ENCODE peak calls at places on chromosomes 7 and 10, in ten cellular contexts. R is thoracic aorta; C is activated T-cell treated with anti-CD3 and anti-CD28 coated beads, Interleukin-2, amount 50 U/mL, for 24 hours; U is immature natural killer cell; F is stomach; X is cardiac fibroblast; K is nephron progenitor cell; L is stimulated activated CD8-positive, alpha-beta memory T cell treated with anti-CD3 and anti-CD28 coated beads, Interleukin-12 subunit alpha, Interleukin-12 subunit beta, amount 100 ng/mL, for 1 hour; J is left colon; E is NCI-H1092. V is an unnamed sample.

GRCh38 chr10:104267721-104268690 is 978 bp upstream of the GSTO2 start:
- DNase-seq in L (no peak), U (no peak), X (peak), R (no peak), J (no peak), C (peak), F (no peak), E (no peak), K (no peak), V (no peak)

GRCh38 chr7:98223351-98223897 is 12.2 kb downstream of the BHLHA15 start:
- DNase-seq in L (no peak), R (no peak), U (no peak), E (no peak), X (no peak), K (no peak), C (no peak), F (no peak), J (peak), V (no peak)

GRCh38 chr7:43112088-43112940 is at the start of gene HECW1:
- DNase-seq in X (no peak), E (no peak), L (no peak), R (no peak), J (no peak), C (no peak), U (no peak), F (no peak), K (peak), V (peak)

GRCh38 chr7:128211626-128212025 is 29.5 kb upstream of the LEP start:
- DNase-seq in L (no peak), X (no peak), E (no peak), F (no peak), J (no peak), R (no peak), C (no peak), U (no peak), K (no peak), V (no peak)

GRCh38 chr7:28041508-28042314 is 138.9 kb downstream of the JAZF1 start:
- DNase-seq in F (no peak), R (no peak), U (no peak), E (no peak), C (peak), L (no peak), J (no peak), K (no peak), X (peak), V (no peak)

GRCh38 chr7:38195804-38196595 is 18.0 kb downstream of the STARD3NL start:
- DNase-seq in J (no peak), C (no peak), X (peak), F (no peak), K (no peak), E (no peak), L (no peak), U (no peak), R (no peak), V (no peak)

GRCh38 chr7:29807179-29807841 is 1.0 kb downstream of the WIPF3 start:
- DNase-seq in C (no peak), K (peak), U (no peak), E (no peak), L (no peak), R (no peak), F (peak), J (peak), X (no peak), V (peak)

GRCh38 chr10:71011141-71011540 is 122.8 kb upstream of the PCBD1 start:
- DNase-seq in F (no peak), X (no peak), R (no peak), J (no peak), K (no peak), E (no peak), C (no peak), L (no peak), U (no peak), V (no peak)

GRCh38 chr7:5282464-5283316 is at the start of gene SLC29A4:
- DNase-seq in K (peak), U (no peak), J (no peak), F (peak), E (peak), R (no peak), X (peak), L (no peak), C (peak), V (no peak)

GRCh38 chr10:70890917-70891431 is 2.6 kb upstream of the PCBD1 start:
- DNase-seq in C (no peak), J (no peak), L (no peak), E (peak), K (peak), R (no peak), U (no peak), X (peak), F (peak), V (peak)

GRCh38 chr7:461118-461452 is 58.6 kb downstream of the PDGFA start:
- DNase-seq in C (no peak), F (no peak), J (no peak), R (no peak), L (no peak), K (no peak), U (no peak), E (no peak), X (no peak), V (no peak)

GRCh38 chr10:5816170-5816569 is 2.9 kb upstream of the GDI2 start:
- DNase-seq in F (no peak), U (no peak), E (no peak), K (no peak), X (no peak), C (peak), J (no peak), R (no peak), L (no peak), V (no peak)

GRCh38 chr7:91408388-91409154 is 144.3 kb downstream of the FZD1 start:
- DNase-seq in R (no peak), E (no peak), J (no peak), X (no peak), U (no peak), L (no peak), K (no peak), C (no peak), F (no peak), V (no peak)

GRCh38 chr7:43078794-43079193 is 33.7 kb upstream of the HECW1 start:
- DNase-seq in X (no peak), F (no peak), U (no peak), R (no peak), E (no peak), L (no peak), C (no peak), J (no peak), K (no peak), V (no peak)

GRCh38 chr7:30201921-30202320 is 67.1 kb downstream of the MTURN start:
- DNase-seq in J (no peak), X (no peak), C (no peak), K (no peak), E (no peak), R (no peak), L (no peak), U (no peak), F (no peak), V (no peak)

GRCh38 chr7:964401-965231 is 10.1 kb upstream of the ADAP1 start:
- DNase-seq in L (no peak), C (no peak), E (no peak), F (no peak), K (no peak), U (no peak), J (peak), R (no peak), X (peak), V (peak)

GRCh38 chr10:90856261-90856660 is 1.6 kb downstream of the HTR7 start:
- DNase-seq in R (no peak), X (no peak), C (no peak), U (no peak), L (no peak), E (no peak), K (no peak), F (no peak), J (no peak), V (no peak)

GRCh38 chr7:140898794-140899548 is 25.8 kb downstream of the BRAF start:
- DNase-seq in J (no peak), E (no peak), K (no peak), F (no peak), C (no peak), R (no peak), X (no peak), L (no peak), U (no peak), V (no peak)

GRCh38 chr10:105964009-105964408 is 1200.5 kb downstream of the SORCS1 start:
- DNase-seq in C (no peak), F (no peak), R (no peak), X (no peak), U (no peak), E (no peak), L (no peak), K (no peak), J (no peak), V (no peak)

GRCh38 chr7:13800694-13801448 is 188.6 kb downstream of the ETV1 start:
- DNase-seq in L (no peak), K (no peak), E (peak), C (no peak), X (peak), R (no peak), F (peak), U (no peak), J (no peak), V (no peak)

GRCh38 chr10:48608279-48608681 is 3.4 kb upstream of the ARHGAP22 start:
- DNase-seq in R (no peak), F (peak), K (peak), J (no peak), X (peak), E (peak), C (peak), L (no peak), U (peak), V (peak)

GRCh38 chr7:84251183-84251845 is 56.7 kb upstream of the SEMA3A start:
- DNase-seq in U (no peak), E (no peak), R (no peak), K (no peak), C (no peak), L (no peak), F (no peak), X (peak), J (no peak), V (no peak)

GRCh38 chr10:92567952-92568600 is 5.8 kb downstream of the IDE start:
- DNase-seq in X (peak), E (no peak), F (no peak), K (no peak), U (no peak), L (no peak), J (no peak), C (no peak), R (no peak), V (no peak)

V was measured in WTC11.